ENCODE peak calls at places on chromosomes 7 and 10, in five cellular contexts. H, U, J, P and G are unnamed samples.

GRCh38 chr7:104967595-104967994 is 46.4 kb upstream of the KMT2E start:
- DNase-seq in H (no peak), U (no peak), J (no peak), P (peak; percentile 46), G (no peak)

GRCh38 chr10:47159361-47160228 is 140.4 kb upstream of the GDF10 start:
- DNase-seq in H (no peak), U (no peak), J (peak; percentile 92), P (no peak), G (no peak)

GRCh38 chr10:18279202-18279601 is 139.0 kb downstream of the CACNB2 start:
- DNase-seq in H (no peak), U (no peak), J (no peak), P (peak; percentile 9), G (no peak)

GRCh38 chr7:85823379-85823778 is 636.5 kb upstream of the SEMA3D start:
- DNase-seq in H (no peak), U (no peak), J (no peak), P (no peak), G (no peak)

GRCh38 chr10:15558136-15558535 is 161.6 kb downstream of the ITGA8 start:
- DNase-seq in H (peak; percentile 63), U (peak; percentile 94), J (no peak), P (peak; percentile 71), G (no peak)

GRCh38 chr7:155590215-155591023 is 44.1 kb upstream of the CNPY1 start:
- DNase-seq in H (peak; percentile 70), U (no peak), J (no peak), P (peak; percentile 77), G (peak; percentile 100)

GRCh38 chr7:26863504-26864308 is 684 bp downstream of the SKAP2 start:
- DNase-seq in H (peak; percentile 43), U (no peak), J (no peak), P (peak; percentile 6), G (peak; percentile 39)

GRCh38 chr10:5419466-5420094 is 7.2 kb downstream of the NET1 start:
- DNase-seq in H (peak; percentile 52), U (no peak), J (no peak), P (no peak), G (no peak)

GRCh38 chr7:7992502-7992901 is 23.9 kb downstream of the GLCCI1 start:
- DNase-seq in H (peak; percentile 16), U (no peak), J (no peak), P (no peak), G (no peak)

GRCh38 chr7:151851782-151852181 is 25.1 kb downstream of the PRKAG2 start:
- DNase-seq in H (no peak), U (no peak), J (no peak), P (no peak), G (peak; percentile 56)

GRCh38 chr7:83305027-83305426 is 142.3 kb upstream of the PCLO start:
- DNase-seq in H (no peak), U (no peak), J (no peak), P (no peak), G (no peak)

GRCh38 chr7:137538361-137538762 is 194.8 kb upstream of the PTN start:
- DNase-seq in H (peak; percentile 62), U (peak; percentile 38), J (no peak), P (peak; percentile 81), G (no peak)

GRCh38 chr10:33306126-33306525 is 28.3 kb downstream of the NRP1 start:
- DNase-seq in H (peak; percentile 87), U (no peak), J (peak; percentile 68), P (peak; percentile 40), G (no peak)

GRCh38 chr10:60444494-60445064 is 54.9 kb upstream of the ANK3 start:
- DNase-seq in H (peak; percentile 74), U (no peak), J (no peak), P (no peak), G (no peak)
- TF ChIP-seq CTCF in H (peak; percentile 58), U (peak; percentile 25), J (peak; percentile 66), P (peak; percentile 40), G (no peak)

GRCh38 chr10:34780818-34781380 is 34.2 kb downstream of the PARD3 start:
- DNase-seq in H (peak; percentile 71), U (no peak), J (no peak), P (peak; percentile 40), G (no peak)
- H3K4me3 ChIP-seq in H (peak overlapping the region; percentile 34), U (peak overlapping the region; percentile 36), J (peak overlapping the region; percentile 8), P (peak overlapping the region; percentile 41), G (no peak overlapping the region)

GRCh38 chr7:30717181-30717580 is 34.8 kb upstream of the INMT start:
- DNase-seq in H (no peak), U (no peak), J (no peak), P (no peak), G (no peak)
- TF ChIP-seq CTCF in H (no peak), U (no peak), J (no peak), P (no peak), G (no peak)

GRCh38 chr10:80187465-80188409 is 17.6 kb downstream of the ANXA11 start:
- DNase-seq in H (no peak), U (no peak), J (no peak), P (no peak), G (peak; percentile 95)
- H3K4me3 ChIP-seq in H (no peak overlapping the region), U (no peak overlapping the region), J (no peak overlapping the region), P (no peak overlapping the region), G (no peak overlapping the region)

GRCh38 chr10:98748298-98748697 is 301.6 kb upstream of the HPS1 start:
- DNase-seq in H (peak; percentile 26), U (no peak), J (no peak), P (peak; percentile 9), G (no peak)

GRCh38 chr10:98745645-98746044 is 298.9 kb upstream of the HPS1 start:
- DNase-seq in H (no peak), U (no peak), J (no peak), P (no peak), G (no peak)
- TF ChIP-seq CTCF in H (no peak), U (no peak), J (no peak), P (no peak), G (no peak)